ENCODE peak calls at places on chromosomes 13 and 19, in seven cellular contexts. One of them, this sample, is unnamed.

GRCh38 chr19:48866692-48867091 is 1.7 kb downstream of the PLEKHA4 start:
- DNase-seq in nucleus accumbens: no peak
- DNase-seq in mucosa of gallbladder: no peak
- DNase-seq in RWPE1: no peak
- DNase-seq in HTR-8/SVneo: no peak
- DNase-seq in H9: no peak
- DNase-seq in cardiac muscle cell: no peak
- DNase-seq in this sample: no peak

GRCh38 chr13:104385409-104385808 is 1319.2 kb upstream of the SLC10A2 start:
- DNase-seq in nucleus accumbens: no peak
- DNase-seq in mucosa of gallbladder: no peak
- DNase-seq in RWPE1: peak; percentile 44
- DNase-seq in HTR-8/SVneo: peak; percentile 19
- DNase-seq in H9: no peak
- DNase-seq in cardiac muscle cell: peak; percentile 68
- DNase-seq in this sample: no peak

GRCh38 chr13:101700598-101700997 is 248.1 kb downstream of the ITGBL1 start:
- DNase-seq in nucleus accumbens: peak; percentile 3
- DNase-seq in mucosa of gallbladder: no peak
- DNase-seq in RWPE1: no peak
- DNase-seq in HTR-8/SVneo: no peak
- DNase-seq in H9: no peak
- DNase-seq in cardiac muscle cell: peak; percentile 13
- DNase-seq in this sample: peak; percentile 45

GRCh38 chr19:10344780-10345179 is 5.4 kb upstream of the ICAM3 start:
- DNase-seq in nucleus accumbens: no peak
- DNase-seq in mucosa of gallbladder: no peak
- DNase-seq in RWPE1: no peak
- DNase-seq in HTR-8/SVneo: no peak
- DNase-seq in H9: no peak
- DNase-seq in cardiac muscle cell: no peak
- DNase-seq in this sample: no peak

GRCh38 chr19:17079710-17080440 is 4.3 kb downstream of the MYO9B start:
- DNase-seq in nucleus accumbens: peak; percentile 72
- DNase-seq in mucosa of gallbladder: peak; percentile 60
- DNase-seq in RWPE1: peak; percentile 96
- DNase-seq in HTR-8/SVneo: peak; percentile 89
- DNase-seq in H9: no peak
- DNase-seq in cardiac muscle cell: peak; percentile 98
- DNase-seq in this sample: peak; percentile 92

GRCh38 chr13:40024578-40024952 is 369.1 kb downstream of the COG6 start:
- DNase-seq in nucleus accumbens: no peak
- DNase-seq in mucosa of gallbladder: no peak
- DNase-seq in RWPE1: no peak
- DNase-seq in HTR-8/SVneo: no peak
- DNase-seq in H9: no peak
- DNase-seq in cardiac muscle cell: peak; percentile 8
- DNase-seq in this sample: no peak

GRCh38 chr19:2168619-2169424 is 5.1 kb downstream of the DOT1L start:
- DNase-seq in nucleus accumbens: peak; percentile 78
- DNase-seq in mucosa of gallbladder: peak; percentile 96
- DNase-seq in RWPE1: peak; percentile 93
- DNase-seq in HTR-8/SVneo: peak; percentile 93
- DNase-seq in H9: peak; percentile 56
- DNase-seq in cardiac muscle cell: peak; percentile 98
- DNase-seq in this sample: peak; percentile 95

GRCh38 chr13:75299913-75300862 is 181.8 kb downstream of the TBC1D4 start:
- DNase-seq in nucleus accumbens: no peak
- DNase-seq in mucosa of gallbladder: no peak
- DNase-seq in RWPE1: no peak
- DNase-seq in HTR-8/SVneo: peak; percentile 10
- DNase-seq in H9: no peak
- DNase-seq in cardiac muscle cell: peak; percentile 29
- DNase-seq in this sample: no peak

GRCh38 chr19:8322638-8322997 is 1.3 kb downstream of the RPS28 start:
- DNase-seq in nucleus accumbens: no peak
- DNase-seq in mucosa of gallbladder: no peak
- DNase-seq in RWPE1: no peak
- DNase-seq in HTR-8/SVneo: no peak
- DNase-seq in H9: no peak
- DNase-seq in cardiac muscle cell: no peak
- DNase-seq in this sample: no peak

GRCh38 chr19:16327131-16327450 is 2.5 kb downstream of the KLF2 start:
- DNase-seq in nucleus accumbens: no peak
- DNase-seq in mucosa of gallbladder: no peak
- DNase-seq in RWPE1: no peak
- DNase-seq in HTR-8/SVneo: no peak
- DNase-seq in H9: no peak
- DNase-seq in cardiac muscle cell: no peak
- DNase-seq in this sample: no peak

GRCh38 chr13:24802074-24802473 is 38.1 kb downstream of the RNF17 start:
- DNase-seq in nucleus accumbens: no peak
- DNase-seq in mucosa of gallbladder: no peak
- DNase-seq in RWPE1: peak; percentile 21
- DNase-seq in HTR-8/SVneo: no peak
- DNase-seq in H9: no peak
- DNase-seq in cardiac muscle cell: peak; percentile 10
- DNase-seq in this sample: no peak

GRCh38 chr13:50222569-50223332 is 207.5 kb downstream of the KCNRG start:
- DNase-seq in nucleus accumbens: peak; percentile 14
- DNase-seq in mucosa of gallbladder: peak; percentile 64
- DNase-seq in RWPE1: peak; percentile 27
- DNase-seq in HTR-8/SVneo: no peak
- DNase-seq in H9: no peak
- DNase-seq in cardiac muscle cell: peak; percentile 93
- DNase-seq in this sample: peak; percentile 46

GRCh38 chr13:33227927-33228644 is 57.5 kb downstream of the STARD13 start:
- DNase-seq in nucleus accumbens: no peak
- DNase-seq in mucosa of gallbladder: no peak
- DNase-seq in RWPE1: no peak
- DNase-seq in HTR-8/SVneo: no peak
- DNase-seq in H9: no peak
- DNase-seq in cardiac muscle cell: no peak
- DNase-seq in this sample: no peak

GRCh38 chr19:4909172-4909896 is at the start of gene UHRF1:
- DNase-seq in nucleus accumbens: no peak
- DNase-seq in mucosa of gallbladder: no peak
- DNase-seq in RWPE1: peak; percentile 51
- DNase-seq in HTR-8/SVneo: peak; percentile 47
- DNase-seq in H9: peak; percentile 41
- DNase-seq in cardiac muscle cell: no peak
- DNase-seq in this sample: no peak

GRCh38 chr19:16125738-16126495 is 14.2 kb downstream of the RAB8A start:
- DNase-seq in nucleus accumbens: no peak
- DNase-seq in mucosa of gallbladder: no peak
- DNase-seq in RWPE1: no peak
- DNase-seq in HTR-8/SVneo: no peak
- DNase-seq in H9: no peak
- DNase-seq in cardiac muscle cell: no peak
- DNase-seq in this sample: no peak

This sample was measured in pons.